ENCODE peak calls at places on chromosome 6, in four cellular contexts. One of them, this sample, is unnamed.

GRCh38 chr6:35586542-35586941 is 73.8 kb upstream of the TULP1 start:
- DNase-seq in epithelial cell of esophagus: no peak
- DNase-seq in H54: no peak
- DNase-seq in T-cell: no peak
- DNase-seq in this sample: no peak

GRCh38 chr6:121838842-121839241 is 403.4 kb downstream of the GJA1 start:
- DNase-seq in epithelial cell of esophagus: peak; percentile 94
- DNase-seq in H54: no peak
- DNase-seq in T-cell: no peak
- DNase-seq in this sample: no peak

GRCh38 chr6:16414205-16414604 is 175.8 kb downstream of the GMPR start:
- DNase-seq in epithelial cell of esophagus: no peak
- DNase-seq in H54: no peak
- DNase-seq in T-cell: no peak
- DNase-seq in this sample: no peak

GRCh38 chr6:152309648-152310047 is 327.5 kb downstream of the SYNE1 start:
- DNase-seq in epithelial cell of esophagus: peak; percentile 42
- DNase-seq in H54: no peak
- DNase-seq in T-cell: peak; percentile 72
- DNase-seq in this sample: peak; percentile 64

GRCh38 chr6:47061631-47062300 is 19.6 kb upstream of the ADGRF1 start:
- DNase-seq in epithelial cell of esophagus: peak; percentile 39
- DNase-seq in H54: no peak
- DNase-seq in T-cell: no peak
- DNase-seq in this sample: no peak

GRCh38 chr6:164911873-164912580 is 397.4 kb downstream of the C6orf118 start:
- DNase-seq in epithelial cell of esophagus: no peak
- DNase-seq in H54: no peak
- DNase-seq in T-cell: no peak
- DNase-seq in this sample: no peak

GRCh38 chr6:11404081-11404480 is 133.5 kb upstream of the TMEM170B start:
- DNase-seq in epithelial cell of esophagus: no peak
- DNase-seq in H54: no peak
- DNase-seq in T-cell: no peak
- DNase-seq in this sample: no peak

GRCh38 chr6:165637591-165637990 is 25.4 kb downstream of the PDE10A start:
- DNase-seq in epithelial cell of esophagus: no peak
- DNase-seq in H54: no peak
- DNase-seq in T-cell: no peak
- DNase-seq in this sample: no peak

GRCh38 chr6:144580771-144581170 is 295.6 kb downstream of the UTRN start:
- DNase-seq in epithelial cell of esophagus: no peak
- DNase-seq in H54: no peak
- DNase-seq in T-cell: no peak
- DNase-seq in this sample: no peak

GRCh38 chr6:105733556-105734162 is 330.8 kb upstream of the PREP start:
- DNase-seq in epithelial cell of esophagus: peak; percentile 56
- DNase-seq in H54: no peak
- DNase-seq in T-cell: no peak
- DNase-seq in this sample: no peak

GRCh38 chr6:511488-512137 is 120.1 kb downstream of the IRF4 start:
- DNase-seq in epithelial cell of esophagus: no peak
- DNase-seq in H54: no peak
- DNase-seq in T-cell: no peak
- DNase-seq in this sample: no peak

GRCh38 chr6:35370124-35370741 is 27.9 kb downstream of the PPARD start:
- DNase-seq in epithelial cell of esophagus: peak; percentile 96
- DNase-seq in H54: peak; percentile 91
- DNase-seq in T-cell: no peak
- DNase-seq in this sample: peak; percentile 7